ENCODE peak calls at places on chromosome 3, in ten cellular contexts. One of them, this sample, is unnamed.

GRCh38 chr3:133490468-133491351 is 82.8 kb upstream of the CDV3 start:
- DNase-seq in T follicular helper cell: peak; percentile 20
- DNase-seq in Right ventricle myocardium superior: no peak
- DNase-seq in heart right ventricle: no peak
- DNase-seq in natural killer cell: no peak
- DNase-seq in T-cell: peak; percentile 29
- DNase-seq in activated CD8-positive, alpha-beta T cell treated with anti-CD3 and anti-CD28 coated beads, Interleukin-2, amount 10 ng/mL, durations not matched to agents 7 days and 5 days: peak; percentile 77
- DNase-seq in HFF-Myc: no peak
- DNase-seq in activated T-helper 9 cell treated with anti-CD3 and anti-CD28 coated beads, Interleukin-2, amount 50 U/mL, for 16 hours: peak; percentile 37
- DNase-seq in mucosa of gallbladder: no peak
- DNase-seq in this sample: peak; percentile 47

GRCh38 chr3:16513141-16514020 is at the start of gene RFTN1:
- DNase-seq in T-cell: peak; percentile 37
- DNase-seq in heart right ventricle: peak; percentile 60
- DNase-seq in HFF-Myc: no peak
- DNase-seq in mucosa of gallbladder: peak; percentile 37
- DNase-seq in natural killer cell: peak; percentile 43
- DNase-seq in activated CD8-positive, alpha-beta T cell treated with anti-CD3 and anti-CD28 coated beads, Interleukin-2, amount 10 ng/mL, durations not matched to agents 7 days and 5 days: peak; percentile 69
- DNase-seq in T follicular helper cell: peak; percentile 25
- DNase-seq in Right ventricle myocardium superior: peak; percentile 80
- DNase-seq in activated T-helper 9 cell treated with anti-CD3 and anti-CD28 coated beads, Interleukin-2, amount 50 U/mL, for 16 hours: peak; percentile 24
- DNase-seq in this sample: no peak

GRCh38 chr3:37594873-37595783 is 266.6 kb upstream of the CTDSPL start:
- DNase-seq in T-cell: no peak
- DNase-seq in HFF-Myc: no peak
- DNase-seq in heart right ventricle: no peak
- DNase-seq in activated CD8-positive, alpha-beta T cell treated with anti-CD3 and anti-CD28 coated beads, Interleukin-2, amount 10 ng/mL, durations not matched to agents 7 days and 5 days: no peak
- DNase-seq in activated T-helper 9 cell treated with anti-CD3 and anti-CD28 coated beads, Interleukin-2, amount 50 U/mL, for 16 hours: no peak
- DNase-seq in natural killer cell: no peak
- DNase-seq in T follicular helper cell: no peak
- DNase-seq in mucosa of gallbladder: no peak
- DNase-seq in Right ventricle myocardium superior: no peak
- DNase-seq in this sample: no peak

GRCh38 chr3:13890377-13891016 is 10.6 kb upstream of the WNT7A start:
- DNase-seq in Right ventricle myocardium superior: no peak
- DNase-seq in natural killer cell: no peak
- DNase-seq in T-cell: no peak
- DNase-seq in heart right ventricle: no peak
- DNase-seq in mucosa of gallbladder: no peak
- DNase-seq in activated CD8-positive, alpha-beta T cell treated with anti-CD3 and anti-CD28 coated beads, Interleukin-2, amount 10 ng/mL, durations not matched to agents 7 days and 5 days: peak; percentile 79
- DNase-seq in activated T-helper 9 cell treated with anti-CD3 and anti-CD28 coated beads, Interleukin-2, amount 50 U/mL, for 16 hours: no peak
- DNase-seq in HFF-Myc: no peak
- DNase-seq in T follicular helper cell: no peak
- DNase-seq in this sample: no peak

GRCh38 chr3:57559526-57559925 is 3.5 kb downstream of the PDE12 start:
- DNase-seq in heart right ventricle: no peak
- DNase-seq in mucosa of gallbladder: no peak
- DNase-seq in activated CD8-positive, alpha-beta T cell treated with anti-CD3 and anti-CD28 coated beads, Interleukin-2, amount 10 ng/mL, durations not matched to agents 7 days and 5 days: no peak
- DNase-seq in HFF-Myc: no peak
- DNase-seq in T follicular helper cell: no peak
- DNase-seq in activated T-helper 9 cell treated with anti-CD3 and anti-CD28 coated beads, Interleukin-2, amount 50 U/mL, for 16 hours: no peak
- DNase-seq in natural killer cell: no peak
- DNase-seq in Right ventricle myocardium superior: no peak
- DNase-seq in T-cell: no peak
- DNase-seq in this sample: no peak

GRCh38 chr3:126523745-126524428 is at the start of gene CHST13:
- DNase-seq in activated T-helper 9 cell treated with anti-CD3 and anti-CD28 coated beads, Interleukin-2, amount 50 U/mL, for 16 hours: no peak
- DNase-seq in HFF-Myc: no peak
- DNase-seq in T-cell: no peak
- DNase-seq in heart right ventricle: no peak
- DNase-seq in activated CD8-positive, alpha-beta T cell treated with anti-CD3 and anti-CD28 coated beads, Interleukin-2, amount 10 ng/mL, durations not matched to agents 7 days and 5 days: no peak
- DNase-seq in Right ventricle myocardium superior: peak; percentile 76
- DNase-seq in natural killer cell: no peak
- DNase-seq in mucosa of gallbladder: peak; percentile 30
- DNase-seq in T follicular helper cell: no peak
- DNase-seq in this sample: no peak

GRCh38 chr3:108090701-108091497 is at the start of gene CD47:
- DNase-seq in T-cell: peak; percentile 89
- DNase-seq in natural killer cell: peak; percentile 96
- DNase-seq in HFF-Myc: peak; percentile 30
- DNase-seq in activated T-helper 9 cell treated with anti-CD3 and anti-CD28 coated beads, Interleukin-2, amount 50 U/mL, for 16 hours: peak; percentile 95
- DNase-seq in mucosa of gallbladder: peak; percentile 95
- DNase-seq in T follicular helper cell: peak; percentile 92
- DNase-seq in activated CD8-positive, alpha-beta T cell treated with anti-CD3 and anti-CD28 coated beads, Interleukin-2, amount 10 ng/mL, durations not matched to agents 7 days and 5 days: peak; percentile 97
- DNase-seq in heart right ventricle: peak; percentile 94
- DNase-seq in Right ventricle myocardium superior: peak; percentile 97
- DNase-seq in this sample: peak; percentile 96

GRCh38 chr3:71542548-71543370 is 40.8 kb downstream of the FOXP1 start:
- DNase-seq in T follicular helper cell: no peak
- DNase-seq in activated CD8-positive, alpha-beta T cell treated with anti-CD3 and anti-CD28 coated beads, Interleukin-2, amount 10 ng/mL, durations not matched to agents 7 days and 5 days: no peak
- DNase-seq in activated T-helper 9 cell treated with anti-CD3 and anti-CD28 coated beads, Interleukin-2, amount 50 U/mL, for 16 hours: no peak
- DNase-seq in heart right ventricle: peak; percentile 83
- DNase-seq in mucosa of gallbladder: peak; percentile 72
- DNase-seq in Right ventricle myocardium superior: peak; percentile 90
- DNase-seq in HFF-Myc: peak; percentile 96
- DNase-seq in natural killer cell: no peak
- DNase-seq in T-cell: no peak
- DNase-seq in this sample: no peak

GRCh38 chr3:196225763-196226364 is 9.5 kb downstream of the SLC51A start:
- DNase-seq in activated T-helper 9 cell treated with anti-CD3 and anti-CD28 coated beads, Interleukin-2, amount 50 U/mL, for 16 hours: no peak
- DNase-seq in natural killer cell: no peak
- DNase-seq in activated CD8-positive, alpha-beta T cell treated with anti-CD3 and anti-CD28 coated beads, Interleukin-2, amount 10 ng/mL, durations not matched to agents 7 days and 5 days: no peak
- DNase-seq in HFF-Myc: no peak
- DNase-seq in Right ventricle myocardium superior: no peak
- DNase-seq in T follicular helper cell: no peak
- DNase-seq in T-cell: no peak
- DNase-seq in heart right ventricle: no peak
- DNase-seq in mucosa of gallbladder: no peak
- DNase-seq in this sample: no peak

GRCh38 chr3:57279685-57280084 is 12.8 kb downstream of the ASB14 start:
- DNase-seq in activated CD8-positive, alpha-beta T cell treated with anti-CD3 and anti-CD28 coated beads, Interleukin-2, amount 10 ng/mL, durations not matched to agents 7 days and 5 days: no peak
- DNase-seq in mucosa of gallbladder: no peak
- DNase-seq in Right ventricle myocardium superior: no peak
- DNase-seq in natural killer cell: no peak
- DNase-seq in activated T-helper 9 cell treated with anti-CD3 and anti-CD28 coated beads, Interleukin-2, amount 50 U/mL, for 16 hours: no peak
- DNase-seq in T-cell: no peak
- DNase-seq in HFF-Myc: no peak
- DNase-seq in T follicular helper cell: no peak
- DNase-seq in heart right ventricle: no peak
- DNase-seq in this sample: no peak

GRCh38 chr3:192916455-192917257 is 1.0 kb downstream of the MB21D2 start:
- DNase-seq in T-cell: no peak
- DNase-seq in T follicular helper cell: no peak
- DNase-seq in Right ventricle myocardium superior: peak; percentile 86
- DNase-seq in HFF-Myc: no peak
- DNase-seq in heart right ventricle: peak; percentile 75
- DNase-seq in activated T-helper 9 cell treated with anti-CD3 and anti-CD28 coated beads, Interleukin-2, amount 50 U/mL, for 16 hours: no peak
- DNase-seq in activated CD8-positive, alpha-beta T cell treated with anti-CD3 and anti-CD28 coated beads, Interleukin-2, amount 10 ng/mL, durations not matched to agents 7 days and 5 days: peak; percentile 41
- DNase-seq in natural killer cell: no peak
- DNase-seq in mucosa of gallbladder: peak; percentile 60
- DNase-seq in this sample: no peak

GRCh38 chr3:107450254-107450653 is 72.5 kb upstream of the BBX start:
- DNase-seq in Right ventricle myocardium superior: no peak
- DNase-seq in T-cell: no peak
- DNase-seq in activated T-helper 9 cell treated with anti-CD3 and anti-CD28 coated beads, Interleukin-2, amount 50 U/mL, for 16 hours: no peak
- DNase-seq in mucosa of gallbladder: no peak
- DNase-seq in activated CD8-positive, alpha-beta T cell treated with anti-CD3 and anti-CD28 coated beads, Interleukin-2, amount 10 ng/mL, durations not matched to agents 7 days and 5 days: no peak
- DNase-seq in T follicular helper cell: no peak
- DNase-seq in heart right ventricle: no peak
- DNase-seq in natural killer cell: no peak
- DNase-seq in HFF-Myc: no peak
- DNase-seq in this sample: no peak

GRCh38 chr3:18891641-18892040 is 256.7 kb upstream of the KCNH8 start:
- DNase-seq in activated CD8-positive, alpha-beta T cell treated with anti-CD3 and anti-CD28 coated beads, Interleukin-2, amount 10 ng/mL, durations not matched to agents 7 days and 5 days: peak; percentile 44
- DNase-seq in Right ventricle myocardium superior: no peak
- DNase-seq in natural killer cell: peak; percentile 26
- DNase-seq in T-cell: peak; percentile 3
- DNase-seq in mucosa of gallbladder: no peak
- DNase-seq in heart right ventricle: no peak
- DNase-seq in activated T-helper 9 cell treated with anti-CD3 and anti-CD28 coated beads, Interleukin-2, amount 50 U/mL, for 16 hours: no peak
- DNase-seq in HFF-Myc: no peak
- DNase-seq in T follicular helper cell: no peak
- DNase-seq in this sample: no peak

GRCh38 chr3:150577854-150578253 is 25.3 kb upstream of the SELENOT start:
- DNase-seq in mucosa of gallbladder: no peak
- DNase-seq in activated CD8-positive, alpha-beta T cell treated with anti-CD3 and anti-CD28 coated beads, Interleukin-2, amount 10 ng/mL, durations not matched to agents 7 days and 5 days: no peak
- DNase-seq in activated T-helper 9 cell treated with anti-CD3 and anti-CD28 coated beads, Interleukin-2, amount 50 U/mL, for 16 hours: no peak
- DNase-seq in T follicular helper cell: no peak
- DNase-seq in Right ventricle myocardium superior: no peak
- DNase-seq in natural killer cell: no peak
- DNase-seq in T-cell: no peak
- DNase-seq in HFF-Myc: no peak
- DNase-seq in heart right ventricle: no peak
- DNase-seq in this sample: no peak

GRCh38 chr3:159432721-159433300 is 555.8 kb upstream of the IL12A start:
- DNase-seq in HFF-Myc: no peak
- DNase-seq in natural killer cell: no peak
- DNase-seq in activated CD8-positive, alpha-beta T cell treated with anti-CD3 and anti-CD28 coated beads, Interleukin-2, amount 10 ng/mL, durations not matched to agents 7 days and 5 days: no peak
- DNase-seq in T follicular helper cell: no peak
- DNase-seq in mucosa of gallbladder: no peak
- DNase-seq in Right ventricle myocardium superior: no peak
- DNase-seq in T-cell: no peak
- DNase-seq in activated T-helper 9 cell treated with anti-CD3 and anti-CD28 coated beads, Interleukin-2, amount 50 U/mL, for 16 hours: no peak
- DNase-seq in heart right ventricle: no peak
- DNase-seq in this sample: no peak

GRCh38 chr3:47455806-47456452 is 19.8 kb downstream of the SCAP start:
- DNase-seq in activated CD8-positive, alpha-beta T cell treated with anti-CD3 and anti-CD28 coated beads, Interleukin-2, amount 10 ng/mL, durations not matched to agents 7 days and 5 days: no peak
- DNase-seq in mucosa of gallbladder: no peak
- DNase-seq in heart right ventricle: no peak
- DNase-seq in T follicular helper cell: no peak
- DNase-seq in Right ventricle myocardium superior: no peak
- DNase-seq in HFF-Myc: no peak
- DNase-seq in T-cell: no peak
- DNase-seq in natural killer cell: no peak
- DNase-seq in activated T-helper 9 cell treated with anti-CD3 and anti-CD28 coated beads, Interleukin-2, amount 50 U/mL, for 16 hours: no peak
- DNase-seq in this sample: no peak

GRCh38 chr3:153555919-153556318 is 393.9 kb downstream of the RAP2B start:
- DNase-seq in activated CD8-positive, alpha-beta T cell treated with anti-CD3 and anti-CD28 coated beads, Interleukin-2, amount 10 ng/mL, durations not matched to agents 7 days and 5 days: no peak
- DNase-seq in Right ventricle myocardium superior: no peak
- DNase-seq in natural killer cell: no peak
- DNase-seq in heart right ventricle: no peak
- DNase-seq in HFF-Myc: no peak
- DNase-seq in activated T-helper 9 cell treated with anti-CD3 and anti-CD28 coated beads, Interleukin-2, amount 50 U/mL, for 16 hours: no peak
- DNase-seq in T follicular helper cell: no peak
- DNase-seq in T-cell: no peak
- DNase-seq in mucosa of gallbladder: no peak
- DNase-seq in this sample: no peak

GRCh38 chr3:169195672-169196071 is 467.8 kb downstream of the MECOM start:
- DNase-seq in activated CD8-positive, alpha-beta T cell treated with anti-CD3 and anti-CD28 coated beads, Interleukin-2, amount 10 ng/mL, durations not matched to agents 7 days and 5 days: no peak
- DNase-seq in T follicular helper cell: no peak
- DNase-seq in HFF-Myc: no peak
- DNase-seq in natural killer cell: no peak
- DNase-seq in Right ventricle myocardium superior: no peak
- DNase-seq in activated T-helper 9 cell treated with anti-CD3 and anti-CD28 coated beads, Interleukin-2, amount 50 U/mL, for 16 hours: no peak
- DNase-seq in heart right ventricle: no peak
- DNase-seq in mucosa of gallbladder: no peak
- DNase-seq in T-cell: no peak
- DNase-seq in this sample: no peak

GRCh38 chr3:21779909-21780308 is 28.9 kb upstream of the ZNF385D start:
- DNase-seq in Right ventricle myocardium superior: no peak
- DNase-seq in heart right ventricle: peak; percentile 9
- DNase-seq in natural killer cell: no peak
- DNase-seq in T follicular helper cell: no peak
- DNase-seq in mucosa of gallbladder: no peak
- DNase-seq in activated T-helper 9 cell treated with anti-CD3 and anti-CD28 coated beads, Interleukin-2, amount 50 U/mL, for 16 hours: no peak
- DNase-seq in HFF-Myc: no peak
- DNase-seq in activated CD8-positive, alpha-beta T cell treated with anti-CD3 and anti-CD28 coated beads, Interleukin-2, amount 10 ng/mL, durations not matched to agents 7 days and 5 days: no peak
- DNase-seq in T-cell: no peak
- DNase-seq in this sample: no peak

GRCh38 chr3:157618075-157618760 is 115.0 kb upstream of the VEPH1 start:
- DNase-seq in activated T-helper 9 cell treated with anti-CD3 and anti-CD28 coated beads, Interleukin-2, amount 50 U/mL, for 16 hours: no peak
- DNase-seq in natural killer cell: no peak
- DNase-seq in HFF-Myc: peak; percentile 61
- DNase-seq in T follicular helper cell: no peak
- DNase-seq in activated CD8-positive, alpha-beta T cell treated with anti-CD3 and anti-CD28 coated beads, Interleukin-2, amount 10 ng/mL, durations not matched to agents 7 days and 5 days: no peak
- DNase-seq in T-cell: no peak
- DNase-seq in heart right ventricle: no peak
- DNase-seq in Right ventricle myocardium superior: no peak
- DNase-seq in mucosa of gallbladder: no peak
- DNase-seq in this sample: peak; percentile 30

GRCh38 chr3:177615015-177615414 is 417.7 kb upstream of the TBL1XR1 start:
- DNase-seq in activated CD8-positive, alpha-beta T cell treated with anti-CD3 and anti-CD28 coated beads, Interleukin-2, amount 10 ng/mL, durations not matched to agents 7 days and 5 days: no peak
- DNase-seq in T-cell: no peak
- DNase-seq in HFF-Myc: no peak
- DNase-seq in Right ventricle myocardium superior: peak; percentile 84
- DNase-seq in T follicular helper cell: no peak
- DNase-seq in mucosa of gallbladder: peak; percentile 71
- DNase-seq in natural killer cell: no peak
- DNase-seq in heart right ventricle: peak; percentile 62
- DNase-seq in activated T-helper 9 cell treated with anti-CD3 and anti-CD28 coated beads, Interleukin-2, amount 50 U/mL, for 16 hours: no peak
- DNase-seq in this sample: no peak

GRCh38 chr3:173465898-173466678 is 68.5 kb downstream of the NLGN1 start:
- DNase-seq in mucosa of gallbladder: no peak
- DNase-seq in Right ventricle myocardium superior: no peak
- DNase-seq in HFF-Myc: no peak
- DNase-seq in activated T-helper 9 cell treated with anti-CD3 and anti-CD28 coated beads, Interleukin-2, amount 50 U/mL, for 16 hours: no peak
- DNase-seq in T-cell: no peak
- DNase-seq in heart right ventricle: no peak
- DNase-seq in natural killer cell: no peak
- DNase-seq in T follicular helper cell: no peak
- DNase-seq in activated CD8-positive, alpha-beta T cell treated with anti-CD3 and anti-CD28 coated beads, Interleukin-2, amount 10 ng/mL, durations not matched to agents 7 days and 5 days: no peak
- DNase-seq in this sample: no peak

GRCh38 chr3:139541898-139542288 is 2.4 kb upstream of the RBP1 start:
- DNase-seq in Right ventricle myocardium superior: no peak
- DNase-seq in T-cell: no peak
- DNase-seq in HFF-Myc: no peak
- DNase-seq in mucosa of gallbladder: no peak
- DNase-seq in activated CD8-positive, alpha-beta T cell treated with anti-CD3 and anti-CD28 coated beads, Interleukin-2, amount 10 ng/mL, durations not matched to agents 7 days and 5 days: no peak
- DNase-seq in natural killer cell: no peak
- DNase-seq in T follicular helper cell: no peak
- DNase-seq in activated T-helper 9 cell treated with anti-CD3 and anti-CD28 coated beads, Interleukin-2, amount 50 U/mL, for 16 hours: no peak
- DNase-seq in heart right ventricle: no peak
- DNase-seq in this sample: no peak

GRCh38 chr3:23004971-23005370 is 198.2 kb upstream of the UBE2E2 start:
- DNase-seq in HFF-Myc: no peak
- DNase-seq in mucosa of gallbladder: peak; percentile 39
- DNase-seq in T follicular helper cell: no peak
- DNase-seq in activated T-helper 9 cell treated with anti-CD3 and anti-CD28 coated beads, Interleukin-2, amount 50 U/mL, for 16 hours: no peak
- DNase-seq in Right ventricle myocardium superior: no peak
- DNase-seq in natural killer cell: no peak
- DNase-seq in heart right ventricle: no peak
- DNase-seq in T-cell: no peak
- DNase-seq in activated CD8-positive, alpha-beta T cell treated with anti-CD3 and anti-CD28 coated beads, Interleukin-2, amount 10 ng/mL, durations not matched to agents 7 days and 5 days: no peak
- DNase-seq in this sample: no peak

GRCh38 chr3:111667621-111668239 is 72.6 kb upstream of the ZBED2 start:
- DNase-seq in activated T-helper 9 cell treated with anti-CD3 and anti-CD28 coated beads, Interleukin-2, amount 50 U/mL, for 16 hours: peak; percentile 39
- DNase-seq in mucosa of gallbladder: peak; percentile 40
- DNase-seq in HFF-Myc: no peak
- DNase-seq in T follicular helper cell: peak; percentile 67
- DNase-seq in heart right ventricle: peak; percentile 36
- DNase-seq in natural killer cell: peak; percentile 46
- DNase-seq in T-cell: peak; percentile 77
- DNase-seq in Right ventricle myocardium superior: peak; percentile 60
- DNase-seq in activated CD8-positive, alpha-beta T cell treated with anti-CD3 and anti-CD28 coated beads, Interleukin-2, amount 10 ng/mL, durations not matched to agents 7 days and 5 days: peak; percentile 90
- DNase-seq in this sample: peak; percentile 58

GRCh38 chr3:42892807-42893206 is 13.1 kb upstream of the ZNF662 start:
- DNase-seq in activated CD8-positive, alpha-beta T cell treated with anti-CD3 and anti-CD28 coated beads, Interleukin-2, amount 10 ng/mL, durations not matched to agents 7 days and 5 days: no peak
- DNase-seq in activated T-helper 9 cell treated with anti-CD3 and anti-CD28 coated beads, Interleukin-2, amount 50 U/mL, for 16 hours: no peak
- DNase-seq in mucosa of gallbladder: no peak
- DNase-seq in T-cell: no peak
- DNase-seq in T follicular helper cell: no peak
- DNase-seq in Right ventricle myocardium superior: no peak
- DNase-seq in natural killer cell: no peak
- DNase-seq in HFF-Myc: no peak
- DNase-seq in heart right ventricle: no peak
- DNase-seq in this sample: no peak

GRCh38 chr3:143897558-143898305 is 49.5 kb upstream of the SLC9A9 start:
- DNase-seq in activated CD8-positive, alpha-beta T cell treated with anti-CD3 and anti-CD28 coated beads, Interleukin-2, amount 10 ng/mL, durations not matched to agents 7 days and 5 days: no peak
- DNase-seq in natural killer cell: no peak
- DNase-seq in HFF-Myc: no peak
- DNase-seq in mucosa of gallbladder: no peak
- DNase-seq in heart right ventricle: no peak
- DNase-seq in Right ventricle myocardium superior: no peak
- DNase-seq in activated T-helper 9 cell treated with anti-CD3 and anti-CD28 coated beads, Interleukin-2, amount 50 U/mL, for 16 hours: no peak
- DNase-seq in T follicular helper cell: no peak
- DNase-seq in T-cell: no peak
- DNase-seq in this sample: no peak

GRCh38 chr3:13517253-13517977 is 31.5 kb upstream of the FBLN2 start:
- DNase-seq in natural killer cell: no peak
- DNase-seq in T follicular helper cell: no peak
- DNase-seq in activated CD8-positive, alpha-beta T cell treated with anti-CD3 and anti-CD28 coated beads, Interleukin-2, amount 10 ng/mL, durations not matched to agents 7 days and 5 days: no peak
- DNase-seq in HFF-Myc: no peak
- DNase-seq in Right ventricle myocardium superior: peak; percentile 92
- DNase-seq in T-cell: no peak
- DNase-seq in heart right ventricle: peak; percentile 56
- DNase-seq in mucosa of gallbladder: no peak
- DNase-seq in activated T-helper 9 cell treated with anti-CD3 and anti-CD28 coated beads, Interleukin-2, amount 50 U/mL, for 16 hours: no peak
- DNase-seq in this sample: no peak